ENCODE peak calls at places on chromosomes 13 and 19, in ten cellular contexts. One of them, this sample, is unnamed.

GRCh38 chr13:50529154-50529882 is 314.2 kb downstream of the DLEU7 start:
- DNase-seq in kidney tubule cell: peak
- DNase-seq in lung microvascular endothelial cell: peak
- DNase-seq in posterior vena cava: peak
- DNase-seq in activated CD4-positive, CD25-positive, alpha-beta regulatory T cell treated with anti-CD3 and anti-CD28 coated beads, Interleukin-2, amount 50 U/mL, for 16 hours: no peak
- DNase-seq in NCI-H69: peak
- DNase-seq in HTR-8/SVneo: no peak
- DNase-seq in SK-N-DZ: no peak
- DNase-seq in stromal cell of bone marrow: peak
- DNase-seq in T-helper 17 cell: no peak
- DNase-seq in this sample: peak

GRCh38 chr19:31992750-31993149 is 352.7 kb upstream of the ZNF507 start:
- DNase-seq in lung microvascular endothelial cell: no peak
- DNase-seq in SK-N-DZ: no peak
- DNase-seq in posterior vena cava: no peak
- DNase-seq in HTR-8/SVneo: no peak
- DNase-seq in stromal cell of bone marrow: no peak
- DNase-seq in T-helper 17 cell: no peak
- DNase-seq in kidney tubule cell: no peak
- DNase-seq in activated CD4-positive, CD25-positive, alpha-beta regulatory T cell treated with anti-CD3 and anti-CD28 coated beads, Interleukin-2, amount 50 U/mL, for 16 hours: no peak
- DNase-seq in NCI-H69: no peak
- DNase-seq in this sample: no peak

GRCh38 chr19:46849610-46850009 is 1.0 kb downstream of the AP2S1 start:
- DNase-seq in HTR-8/SVneo: no peak
- DNase-seq in stromal cell of bone marrow: no peak
- DNase-seq in kidney tubule cell: no peak
- DNase-seq in NCI-H69: no peak
- DNase-seq in lung microvascular endothelial cell: no peak
- DNase-seq in posterior vena cava: peak
- DNase-seq in SK-N-DZ: no peak
- DNase-seq in T-helper 17 cell: no peak
- DNase-seq in activated CD4-positive, CD25-positive, alpha-beta regulatory T cell treated with anti-CD3 and anti-CD28 coated beads, Interleukin-2, amount 50 U/mL, for 16 hours: no peak
- DNase-seq in this sample: no peak

GRCh38 chr13:97695684-97696083 is 257.8 kb upstream of the IPO5 start:
- DNase-seq in posterior vena cava: no peak
- DNase-seq in T-helper 17 cell: no peak
- DNase-seq in lung microvascular endothelial cell: no peak
- DNase-seq in stromal cell of bone marrow: no peak
- DNase-seq in NCI-H69: no peak
- DNase-seq in kidney tubule cell: peak
- DNase-seq in SK-N-DZ: peak
- DNase-seq in activated CD4-positive, CD25-positive, alpha-beta regulatory T cell treated with anti-CD3 and anti-CD28 coated beads, Interleukin-2, amount 50 U/mL, for 16 hours: no peak
- DNase-seq in HTR-8/SVneo: no peak
- DNase-seq in this sample: peak

GRCh38 chr13:71801781-71802180 is 65.2 kb downstream of the DACH1 start:
- DNase-seq in SK-N-DZ: peak
- DNase-seq in lung microvascular endothelial cell: no peak
- DNase-seq in HTR-8/SVneo: no peak
- DNase-seq in stromal cell of bone marrow: no peak
- DNase-seq in kidney tubule cell: no peak
- DNase-seq in activated CD4-positive, CD25-positive, alpha-beta regulatory T cell treated with anti-CD3 and anti-CD28 coated beads, Interleukin-2, amount 50 U/mL, for 16 hours: no peak
- DNase-seq in T-helper 17 cell: no peak
- DNase-seq in posterior vena cava: no peak
- DNase-seq in NCI-H69: peak
- DNase-seq in this sample: no peak

GRCh38 chr19:5251096-5252065 is 89.2 kb downstream of the PTPRS start:
- DNase-seq in SK-N-DZ: no peak
- DNase-seq in lung microvascular endothelial cell: no peak
- DNase-seq in activated CD4-positive, CD25-positive, alpha-beta regulatory T cell treated with anti-CD3 and anti-CD28 coated beads, Interleukin-2, amount 50 U/mL, for 16 hours: no peak
- DNase-seq in NCI-H69: no peak
- DNase-seq in T-helper 17 cell: no peak
- DNase-seq in stromal cell of bone marrow: no peak
- DNase-seq in HTR-8/SVneo: no peak
- DNase-seq in posterior vena cava: no peak
- DNase-seq in kidney tubule cell: no peak
- DNase-seq in this sample: no peak

GRCh38 chr13:32426191-32426980 is 1.5 kb downstream of the N4BP2L1 start:
- DNase-seq in T-helper 17 cell: peak
- DNase-seq in HTR-8/SVneo: no peak
- DNase-seq in NCI-H69: peak
- DNase-seq in kidney tubule cell: peak
- DNase-seq in lung microvascular endothelial cell: peak
- DNase-seq in SK-N-DZ: no peak
- DNase-seq in posterior vena cava: no peak
- DNase-seq in activated CD4-positive, CD25-positive, alpha-beta regulatory T cell treated with anti-CD3 and anti-CD28 coated beads, Interleukin-2, amount 50 U/mL, for 16 hours: no peak
- DNase-seq in stromal cell of bone marrow: no peak
- DNase-seq in this sample: peak

GRCh38 chr19:58350871-58351557 is 2.3 kb downstream of the A1BG start:
- DNase-seq in stromal cell of bone marrow: no peak
- DNase-seq in T-helper 17 cell: no peak
- DNase-seq in kidney tubule cell: no peak
- DNase-seq in SK-N-DZ: no peak
- DNase-seq in HTR-8/SVneo: no peak
- DNase-seq in lung microvascular endothelial cell: no peak
- DNase-seq in posterior vena cava: peak
- DNase-seq in NCI-H69: no peak
- DNase-seq in activated CD4-positive, CD25-positive, alpha-beta regulatory T cell treated with anti-CD3 and anti-CD28 coated beads, Interleukin-2, amount 50 U/mL, for 16 hours: no peak
- DNase-seq in this sample: peak